ENCODE peak calls at places on chromosomes 11 and 22, in eight cellular contexts. One of them, this sample, is unnamed.

GRCh38 chr11:95877288-95877687 is 46.6 kb downstream of the MTMR2 start:
- DNase-seq in mesendoderm: no peak
- DNase-seq in IMR-90: peak; percentile 100
- DNase-seq in thoracic aorta: no peak
- DNase-seq in neuronal stem cell: no peak
- DNase-seq in heart left ventricle: no peak
- DNase-seq in stomach: no peak
- DNase-seq in cardiac muscle cell: no peak
- DNase-seq in this sample: no peak

GRCh38 chr22:32531955-32532818 is 57.6 kb downstream of the FBXO7 start:
- DNase-seq in mesendoderm: peak; percentile 96
- DNase-seq in IMR-90: peak; percentile 93
- DNase-seq in thoracic aorta: peak; percentile 14
- DNase-seq in neuronal stem cell: peak; percentile 18
- DNase-seq in heart left ventricle: peak; percentile 95
- DNase-seq in stomach: peak; percentile 56
- DNase-seq in cardiac muscle cell: peak; percentile 52
- DNase-seq in this sample: peak; percentile 45

GRCh38 chr11:60634151-60634550 is 65.3 kb upstream of the MS4A8 start:
- DNase-seq in mesendoderm: peak; percentile 65
- DNase-seq in IMR-90: no peak
- DNase-seq in thoracic aorta: no peak
- DNase-seq in neuronal stem cell: no peak
- DNase-seq in heart left ventricle: no peak
- DNase-seq in stomach: no peak
- DNase-seq in cardiac muscle cell: peak; percentile 3
- DNase-seq in this sample: no peak

GRCh38 chr11:73386026-73386425 is 9.8 kb downstream of the RELT start:
- DNase-seq in mesendoderm: no peak
- DNase-seq in IMR-90: no peak
- DNase-seq in thoracic aorta: no peak
- DNase-seq in neuronal stem cell: no peak
- DNase-seq in heart left ventricle: peak; percentile 68
- DNase-seq in stomach: no peak
- DNase-seq in cardiac muscle cell: no peak
- DNase-seq in this sample: peak; percentile 48

GRCh38 chr11:77191823-77192495 is 63.9 kb downstream of the MYO7A start:
- DNase-seq in mesendoderm: peak; percentile 97
- DNase-seq in IMR-90: peak; percentile 20
- DNase-seq in thoracic aorta: no peak
- DNase-seq in neuronal stem cell: peak; percentile 64
- DNase-seq in heart left ventricle: no peak
- DNase-seq in stomach: peak; percentile 90
- DNase-seq in cardiac muscle cell: peak; percentile 88
- DNase-seq in this sample: peak; percentile 93

GRCh38 chr11:26254378-26254777 is 77.6 kb upstream of the ANO3 start:
- DNase-seq in mesendoderm: no peak
- DNase-seq in IMR-90: peak; percentile 50
- DNase-seq in thoracic aorta: no peak
- DNase-seq in neuronal stem cell: no peak
- DNase-seq in heart left ventricle: no peak
- DNase-seq in stomach: no peak
- DNase-seq in cardiac muscle cell: no peak
- DNase-seq in this sample: no peak

GRCh38 chr22:46149493-46149997 is 781 bp upstream of the PPARA start:
- DNase-seq in mesendoderm: peak; percentile 13
- DNase-seq in IMR-90: no peak
- DNase-seq in thoracic aorta: no peak
- DNase-seq in neuronal stem cell: peak; percentile 48
- DNase-seq in heart left ventricle: peak; percentile 80
- DNase-seq in stomach: peak; percentile 75
- DNase-seq in cardiac muscle cell: peak; percentile 62
- DNase-seq in this sample: peak; percentile 82

GRCh38 chr11:57638005-57638760 is 11.5 kb downstream of the YPEL4 start:
- DNase-seq in mesendoderm: peak; percentile 99
- DNase-seq in IMR-90: peak; percentile 84
- DNase-seq in thoracic aorta: peak; percentile 35
- DNase-seq in neuronal stem cell: peak; percentile 93
- DNase-seq in heart left ventricle: peak; percentile 80
- DNase-seq in stomach: peak; percentile 36
- DNase-seq in cardiac muscle cell: peak; percentile 96
- DNase-seq in this sample: peak; percentile 64

GRCh38 chr11:9639099-9639498 is 24.8 kb upstream of the SWAP70 start:
- DNase-seq in mesendoderm: no peak
- DNase-seq in IMR-90: no peak
- DNase-seq in thoracic aorta: no peak
- DNase-seq in neuronal stem cell: no peak
- DNase-seq in heart left ventricle: peak; percentile 44
- DNase-seq in stomach: peak; percentile 26
- DNase-seq in cardiac muscle cell: no peak
- DNase-seq in this sample: peak; percentile 19

GRCh38 chr11:65060913-65061408 is 2.6 kb upstream of the NAALADL1 start:
- DNase-seq in mesendoderm: peak; percentile 63
- DNase-seq in IMR-90: no peak
- DNase-seq in thoracic aorta: no peak
- DNase-seq in neuronal stem cell: no peak
- DNase-seq in heart left ventricle: no peak
- DNase-seq in stomach: no peak
- DNase-seq in cardiac muscle cell: peak; percentile 33
- DNase-seq in this sample: no peak

GRCh38 chr11:3860360-3860759 is 4.9 kb downstream of the STIM1 start:
- DNase-seq in mesendoderm: no peak
- DNase-seq in IMR-90: peak; percentile 41
- DNase-seq in thoracic aorta: no peak
- DNase-seq in neuronal stem cell: no peak
- DNase-seq in heart left ventricle: no peak
- DNase-seq in stomach: no peak
- DNase-seq in cardiac muscle cell: no peak
- DNase-seq in this sample: no peak

GRCh38 chr11:76225122-76225584 is 18.9 kb upstream of the WNT11 start:
- DNase-seq in mesendoderm: no peak
- DNase-seq in IMR-90: no peak
- DNase-seq in thoracic aorta: no peak
- DNase-seq in neuronal stem cell: no peak
- DNase-seq in heart left ventricle: peak; percentile 55
- DNase-seq in stomach: no peak
- DNase-seq in cardiac muscle cell: no peak
- DNase-seq in this sample: no peak

GRCh38 chr11:117950999-117951961 is 22.1 kb upstream of the TMPRSS13 start:
- DNase-seq in mesendoderm: no peak
- DNase-seq in IMR-90: no peak
- DNase-seq in thoracic aorta: no peak
- DNase-seq in neuronal stem cell: no peak
- DNase-seq in heart left ventricle: no peak
- DNase-seq in stomach: no peak
- DNase-seq in cardiac muscle cell: no peak
- DNase-seq in this sample: peak; percentile 20

GRCh38 chr11:107017433-107018227 is 646 bp downstream of the GUCY1A2 start:
- DNase-seq in mesendoderm: peak; percentile 88
- DNase-seq in IMR-90: no peak
- DNase-seq in thoracic aorta: no peak
- DNase-seq in neuronal stem cell: peak; percentile 61
- DNase-seq in heart left ventricle: peak; percentile 64
- DNase-seq in stomach: no peak
- DNase-seq in cardiac muscle cell: peak; percentile 73
- DNase-seq in this sample: peak; percentile 56

GRCh38 chr11:117930668-117931330 is 1.6 kb upstream of the TMPRSS13 start:
- DNase-seq in mesendoderm: no peak
- DNase-seq in IMR-90: no peak
- DNase-seq in thoracic aorta: no peak
- DNase-seq in neuronal stem cell: no peak
- DNase-seq in heart left ventricle: no peak
- DNase-seq in stomach: no peak
- DNase-seq in cardiac muscle cell: no peak
- DNase-seq in this sample: no peak

GRCh38 chr22:39264344-39265116 is 19.7 kb upstream of the PDGFB start:
- DNase-seq in mesendoderm: no peak
- DNase-seq in IMR-90: no peak
- DNase-seq in thoracic aorta: no peak
- DNase-seq in neuronal stem cell: no peak
- DNase-seq in heart left ventricle: peak; percentile 85
- DNase-seq in stomach: no peak
- DNase-seq in cardiac muscle cell: no peak
- DNase-seq in this sample: peak; percentile 79

GRCh38 chr11:129590753-129591475 is 215.3 kb downstream of the BARX2 start:
- DNase-seq in mesendoderm: peak; percentile 69
- DNase-seq in IMR-90: no peak
- DNase-seq in thoracic aorta: no peak
- DNase-seq in neuronal stem cell: no peak
- DNase-seq in heart left ventricle: no peak
- DNase-seq in stomach: no peak
- DNase-seq in cardiac muscle cell: no peak
- DNase-seq in this sample: no peak

GRCh38 chr11:128544625-128545024 is 42.7 kb downstream of the ETS1 start:
- DNase-seq in mesendoderm: no peak
- DNase-seq in IMR-90: peak; percentile 77
- DNase-seq in thoracic aorta: no peak
- DNase-seq in neuronal stem cell: no peak
- DNase-seq in heart left ventricle: no peak
- DNase-seq in stomach: no peak
- DNase-seq in cardiac muscle cell: no peak
- DNase-seq in this sample: no peak

DNA sequence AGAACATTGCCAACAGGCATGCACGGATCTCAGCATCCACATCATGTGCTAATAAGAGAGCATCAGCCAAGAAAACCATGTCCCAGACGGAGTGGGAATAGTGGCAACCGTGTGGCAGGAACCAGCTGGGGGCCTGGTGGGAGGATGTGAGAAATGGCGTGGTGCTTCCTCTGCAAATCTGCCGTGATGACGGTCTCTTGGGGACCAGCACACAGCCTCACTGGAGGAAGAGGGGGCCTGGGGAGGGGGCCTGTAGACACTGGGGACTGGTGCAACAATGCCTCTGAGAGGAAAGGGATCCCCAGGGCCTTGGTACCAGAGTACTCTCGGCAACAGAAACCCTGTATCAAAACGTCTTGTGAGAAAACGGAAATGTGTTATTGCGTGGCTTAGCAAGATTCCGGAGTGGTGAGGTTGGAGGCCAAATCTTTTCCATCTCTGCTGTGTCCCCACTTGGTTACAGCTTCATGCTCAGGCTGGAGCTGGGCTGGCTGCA is 154.3 kb upstream of the TBCEL start:
- DNase-seq in mesendoderm: no peak
- DNase-seq in IMR-90: no peak
- DNase-seq in thoracic aorta: no peak
- DNase-seq in neuronal stem cell: no peak
- DNase-seq in heart left ventricle: no peak
- DNase-seq in stomach: no peak
- DNase-seq in cardiac muscle cell: no peak
- DNase-seq in this sample: no peak
- H3K4me1 ChIP-seq in mesendoderm: peaks cover 2% of the 10 kb centered on the region
- H3K4me1 ChIP-seq in IMR-90: no peaks in the 10 kb centered on the region
- H3K4me1 ChIP-seq in thoracic aorta: no peaks in the 10 kb centered on the region
- H3K4me1 ChIP-seq in neuronal stem cell: no peaks in the 10 kb centered on the region
- H3K4me1 ChIP-seq in heart left ventricle: no peaks in the 10 kb centered on the region
- H3K4me1 ChIP-seq in stomach: no peaks in the 10 kb centered on the region
- H3K4me1 ChIP-seq in cardiac muscle cell: no peaks in the 10 kb centered on the region
- H3K4me1 ChIP-seq in this sample: no peaks in the 10 kb centered on the region

GRCh38 chr11:63572026-63572688 is 9.0 kb upstream of the PLAAT2 start:
- DNase-seq in mesendoderm: no peak
- DNase-seq in IMR-90: no peak
- DNase-seq in thoracic aorta: no peak
- DNase-seq in neuronal stem cell: no peak
- DNase-seq in heart left ventricle: no peak
- DNase-seq in stomach: no peak
- DNase-seq in cardiac muscle cell: no peak
- DNase-seq in this sample: no peak

GRCh38 chr11:63573881-63574855 is 11.0 kb upstream of the PLAAT2 start:
- DNase-seq in mesendoderm: peak; percentile 16
- DNase-seq in IMR-90: peak; percentile 85
- DNase-seq in thoracic aorta: no peak
- DNase-seq in neuronal stem cell: no peak
- DNase-seq in heart left ventricle: peak; percentile 56
- DNase-seq in stomach: peak; percentile 70
- DNase-seq in cardiac muscle cell: peak; percentile 34
- DNase-seq in this sample: no peak

GRCh38 chr11:63569570-63569969 is 6.4 kb upstream of the PLAAT2 start:
- DNase-seq in mesendoderm: no peak
- DNase-seq in IMR-90: no peak
- DNase-seq in thoracic aorta: no peak
- DNase-seq in neuronal stem cell: no peak
- DNase-seq in heart left ventricle: no peak
- DNase-seq in stomach: no peak
- DNase-seq in cardiac muscle cell: no peak
- DNase-seq in this sample: no peak

GRCh38 chr11:63574856-63575602 is 11.8 kb upstream of the PLAAT2 start:
- DNase-seq in mesendoderm: no peak
- DNase-seq in IMR-90: peak; percentile 27
- DNase-seq in thoracic aorta: peak; percentile 6
- DNase-seq in neuronal stem cell: no peak
- DNase-seq in heart left ventricle: peak; percentile 44
- DNase-seq in stomach: no peak
- DNase-seq in cardiac muscle cell: no peak
- DNase-seq in this sample: no peak
- H3K27ac ChIP-seq in mesendoderm: no peak overlapping the region
- H3K27ac ChIP-seq in IMR-90: peak overlapping the region; percentile 45
- H3K27ac ChIP-seq in thoracic aorta: peak overlapping the region; percentile 51
- H3K27ac ChIP-seq in neuronal stem cell: no peak overlapping the region
- H3K27ac ChIP-seq in heart left ventricle: peak overlapping the region; percentile 53
- H3K27ac ChIP-seq in stomach: peak overlapping the region; percentile 89
- H3K27ac ChIP-seq in cardiac muscle cell: no peak overlapping the region
- H3K27ac ChIP-seq in this sample: peak overlapping the region; percentile 40

DNA sequence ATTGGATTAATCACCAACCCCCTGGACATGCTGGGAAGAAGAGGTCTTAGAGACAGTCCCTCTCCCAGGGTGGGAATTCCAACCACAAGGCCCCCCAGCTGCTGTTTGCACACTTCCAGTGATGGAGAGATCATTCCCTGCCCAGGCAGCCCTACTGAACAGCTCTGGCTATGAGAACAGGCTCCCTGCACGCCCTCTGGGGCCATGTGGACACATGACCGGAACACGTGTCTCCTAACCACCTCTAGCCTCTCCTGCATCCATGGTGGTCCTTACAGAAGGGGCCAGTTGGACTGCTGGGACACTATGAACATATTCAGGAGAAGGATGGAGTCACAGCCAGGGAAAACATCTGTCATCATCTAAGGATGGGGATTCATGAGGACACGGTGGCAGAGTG is 196.2 kb downstream of the MN1 start:
- DNase-seq in mesendoderm: no peak
- DNase-seq in IMR-90: no peak
- DNase-seq in thoracic aorta: no peak
- DNase-seq in neuronal stem cell: no peak
- DNase-seq in heart left ventricle: no peak
- DNase-seq in stomach: no peak
- DNase-seq in cardiac muscle cell: no peak
- DNase-seq in this sample: no peak
- H3K4me1 ChIP-seq in mesendoderm: no peaks in the 10 kb centered on the region
- H3K4me1 ChIP-seq in IMR-90: no peaks in the 10 kb centered on the region
- H3K4me1 ChIP-seq in thoracic aorta: peaks cover 13% of the 10 kb centered on the region
- H3K4me1 ChIP-seq in neuronal stem cell: peaks cover 16% of the 10 kb centered on the region
- H3K4me1 ChIP-seq in heart left ventricle: no peaks in the 10 kb centered on the region
- H3K4me1 ChIP-seq in stomach: no peaks in the 10 kb centered on the region
- H3K4me1 ChIP-seq in cardiac muscle cell: peaks cover 3% of the 10 kb centered on the region
- H3K4me1 ChIP-seq in this sample: no peaks in the 10 kb centered on the region

DNA sequence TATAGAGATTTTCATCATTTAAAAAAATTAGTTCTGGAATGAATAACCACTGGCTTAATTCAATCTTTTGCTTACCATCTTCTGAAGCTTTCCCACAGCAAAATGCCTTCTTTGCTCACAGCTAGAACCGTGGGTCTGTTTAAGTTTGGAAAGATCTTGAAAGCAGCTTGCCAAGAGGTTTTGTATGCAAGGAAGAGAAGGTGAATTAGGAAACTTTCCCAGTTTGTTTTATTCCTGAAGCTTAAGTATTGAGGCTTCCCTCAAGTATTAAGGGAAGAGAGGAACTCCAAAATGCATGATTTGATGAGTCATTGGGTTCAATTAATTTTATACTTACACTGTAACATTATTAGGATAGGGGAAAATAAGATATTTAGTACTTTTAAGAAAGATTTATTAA is 1.9 kb upstream of the ARHGEF12 start:
- DNase-seq in mesendoderm: no peak
- DNase-seq in IMR-90: no peak
- DNase-seq in thoracic aorta: no peak
- DNase-seq in neuronal stem cell: no peak
- DNase-seq in heart left ventricle: no peak
- DNase-seq in stomach: no peak
- DNase-seq in cardiac muscle cell: no peak
- DNase-seq in this sample: no peak
- H3K27ac ChIP-seq in mesendoderm: no peak overlapping the region
- H3K27ac ChIP-seq in IMR-90: no peak overlapping the region
- H3K27ac ChIP-seq in thoracic aorta: peak overlapping the region; percentile 73
- H3K27ac ChIP-seq in neuronal stem cell: no peak overlapping the region
- H3K27ac ChIP-seq in heart left ventricle: no peak overlapping the region
- H3K27ac ChIP-seq in stomach: peak overlapping the region; percentile 100
- H3K27ac ChIP-seq in cardiac muscle cell: no peak overlapping the region
- H3K27ac ChIP-seq in this sample: no peak overlapping the region